ENCODE peak calls at places on chromosomes 2 and 18, in four cellular contexts. D is RWPE2, O is GM10248, W is GM06990. Q is an unnamed sample.

GRCh38 chr2:63734510-63734909 is 107.2 kb upstream of the UGP2 start:
- DNase-seq in D (no peak), O (no peak), W (no peak), Q (peak; percentile 66)

GRCh38 chr2:128395640-128396499 is 77.2 kb upstream of the HS6ST1 start:
- DNase-seq in D (peak; percentile 29), O (no peak), W (no peak), Q (peak; percentile 2)

GRCh38 chr2:187586091-187586632 is 31.9 kb upstream of the TFPI start:
- DNase-seq in D (no peak), O (no peak), W (no peak), Q (peak; percentile 60)

GRCh38 chr2:29262681-29263260 is 147.6 kb downstream of the CLIP4 start:
- DNase-seq in D (no peak), O (no peak), W (no peak), Q (no peak)

GRCh38 chr2:156445311-156446218 is 9.4 kb downstream of the GPD2 start:
- DNase-seq in D (no peak), O (no peak), W (no peak), Q (peak; percentile 93)

GRCh38 chr18:44781890-44782289 is 101.2 kb downstream of the SETBP1 start:
- DNase-seq in D (no peak), O (no peak), W (no peak), Q (peak; percentile 85)

GRCh38 chr18:48492880-48493279 is 46.0 kb upstream of the CTIF start:
- DNase-seq in D (no peak), O (no peak), W (no peak), Q (no peak)

GRCh38 chr2:85243101-85244072 is 84.4 kb downstream of the TGOLN2 start:
- DNase-seq in D (no peak), O (no peak), W (no peak), Q (no peak)

GRCh38 chr18:581106-581505 is 926 bp downstream of the CETN1 start:
- DNase-seq in D (no peak), O (no peak), W (no peak), Q (peak; percentile 47)

GRCh38 chr2:160816916-160817315 is 323.3 kb upstream of the RBMS1 start:
- DNase-seq in D (no peak), O (no peak), W (no peak), Q (no peak)

GRCh38 chr18:29496276-29496675 is 1319.3 kb upstream of the CDH2 start:
- DNase-seq in D (no peak), O (no peak), W (no peak), Q (peak; percentile 40)

GRCh38 chr2:101613073-101613704 is 84.3 kb upstream of the MAP4K4 start:
- DNase-seq in D (no peak), O (no peak), W (no peak), Q (no peak)

GRCh38 chr2:140256080-140256479 is 1475.9 kb upstream of the NXPH2 start:
- DNase-seq in D (no peak), O (no peak), W (no peak), Q (peak; percentile 4)

GRCh38 chr2:150653351-150653750 is 165.9 kb upstream of the RND3 start:
- DNase-seq in D (no peak), O (no peak), W (no peak), Q (no peak)

GRCh38 chr18:48002933-48003365 is 72.5 kb upstream of the SMAD2 start:
- DNase-seq in D (peak; percentile 83), O (no peak), W (no peak), Q (peak; percentile 37)

GRCh38 chr2:178359192-178359912 is 91.6 kb downstream of the PRKRA start:
- DNase-seq in D (no peak), O (no peak), W (no peak), Q (no peak)

DNA sequence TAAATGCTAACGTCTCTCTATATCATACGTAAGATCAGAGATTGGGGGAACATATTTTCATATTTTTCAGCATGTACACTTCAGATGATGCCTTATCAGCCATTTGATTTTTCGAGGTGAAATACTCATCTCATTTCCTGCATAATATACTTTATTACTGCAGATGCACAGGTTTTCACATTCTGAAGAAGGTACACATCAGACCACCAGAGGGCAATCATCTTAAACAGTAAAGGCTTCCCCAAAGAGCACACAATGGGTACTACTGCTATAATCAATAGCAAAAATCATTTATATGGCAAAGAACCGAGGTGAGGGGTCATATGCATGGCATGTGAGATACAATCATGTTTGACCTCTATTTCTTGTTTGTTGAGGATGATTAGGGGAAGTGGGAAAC is 118.9 kb downstream of the EPB41L3 start:
- DNase-seq in D (no peak), O (no peak), W (no peak), Q (peak; percentile 46)
- TF ChIP-seq CTCF in D (peak; percentile 68), O (peak; percentile 42), W (peak; percentile 53), Q (peak; percentile 56)

DNA sequence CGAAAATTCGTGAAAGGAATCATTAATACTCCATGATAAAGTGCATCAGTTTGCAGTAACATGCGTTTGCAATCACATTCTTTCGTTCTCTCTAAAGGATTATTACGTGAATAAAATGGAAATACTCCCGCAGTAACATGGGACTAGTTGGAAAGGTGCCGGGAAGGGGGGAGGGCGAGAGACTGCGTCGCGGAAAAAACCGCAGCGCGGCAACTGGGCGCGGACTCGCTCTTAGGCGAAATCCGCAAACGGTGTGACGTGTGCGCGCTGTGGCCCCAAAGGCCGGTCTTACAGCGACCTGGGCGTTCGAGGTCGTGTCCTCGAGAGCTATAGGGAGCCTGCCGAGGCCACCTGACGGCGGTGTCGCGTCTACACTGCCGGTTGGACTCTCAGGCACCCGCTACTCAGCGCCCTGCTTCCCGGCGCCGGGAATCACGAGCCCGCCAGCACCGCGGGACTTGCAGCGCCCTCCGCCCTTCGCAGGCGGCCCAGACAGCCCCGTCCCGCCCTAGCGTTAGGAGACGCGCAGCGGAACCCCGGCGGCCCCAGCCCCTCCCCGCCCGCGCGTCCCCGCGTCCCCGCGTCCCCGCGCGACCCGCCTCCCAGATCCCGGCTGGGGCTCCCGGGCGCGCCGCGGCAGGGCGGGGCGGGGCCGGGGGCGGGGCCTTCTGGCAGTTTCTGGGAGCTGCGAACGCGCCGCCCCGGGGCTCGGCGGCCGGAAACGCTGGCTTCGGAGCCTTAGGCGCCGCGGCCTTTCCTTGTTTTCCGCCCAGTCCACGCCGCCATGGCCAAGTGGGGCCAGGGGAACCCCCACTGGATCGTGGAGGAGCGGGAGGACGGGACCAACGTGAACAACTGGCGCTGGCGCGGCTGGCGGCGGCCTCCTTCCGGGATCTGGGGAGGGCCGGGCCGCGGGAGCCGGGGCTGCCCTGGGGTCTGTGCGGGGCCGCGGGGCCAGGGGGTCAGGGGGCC is 15.1 kb downstream of the C2orf74 start:
- DNase-seq in D (peak; percentile 92), O (peak; percentile 99), W (peak; percentile 94), Q (peak; percentile 89)
- TF ChIP-seq CTCF in D (no peak), O (no peak), W (peak; percentile 20), Q (no peak)

GRCh38 chr2:220460257-220460985 is 833.0 kb downstream of the SLC4A3 start:
- DNase-seq in D (no peak), O (no peak), W (no peak), Q (no peak)
- TF ChIP-seq CTCF in D (peak; percentile 25), O (no peak), W (peak; percentile 15), Q (peak; percentile 16)

DNA sequence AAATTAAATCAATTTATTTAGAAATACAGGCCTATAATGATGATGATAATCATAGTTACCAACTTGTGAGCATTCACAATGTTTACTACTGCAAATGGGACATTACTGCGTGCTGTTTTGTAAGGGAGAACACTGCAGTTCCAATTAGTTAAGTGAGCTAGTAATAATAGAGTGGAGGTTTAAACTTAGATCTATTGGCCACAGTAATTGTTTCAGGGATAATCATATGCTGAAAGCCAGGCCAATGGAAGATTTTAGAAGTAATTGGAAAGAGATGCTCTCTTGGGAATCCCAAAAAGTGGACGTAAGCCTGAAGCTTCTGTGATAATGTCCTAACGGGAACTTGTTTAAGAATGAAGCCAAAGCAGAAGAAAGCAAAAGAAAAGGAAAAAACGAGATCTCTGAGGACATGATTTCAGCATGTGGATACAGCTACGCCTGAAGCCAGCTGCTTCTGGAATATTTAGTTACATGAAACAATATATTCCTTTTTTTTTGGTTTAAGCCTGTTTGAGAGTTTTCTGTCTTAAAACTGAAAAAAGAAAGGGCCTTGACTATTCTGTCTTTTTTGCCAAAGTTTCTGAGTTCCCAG is 594.6 kb downstream of the SLC4A3 start:
- DNase-seq in D (no peak), O (no peak), W (no peak), Q (no peak)
- TF ChIP-seq CTCF in D (no peak), O (no peak), W (no peak), Q (no peak)

GRCh38 chr2:234534515-234534914 is 37.6 kb upstream of the ARL4C start:
- DNase-seq in D (no peak), O (no peak), W (no peak), Q (no peak)
- TF ChIP-seq CTCF in D (no peak), O (no peak), W (no peak), Q (no peak)

Q was measured in fibroblast of the aortic adventitia.